ENCODE peak calls at places on chromosomes 13 and 19, in six cellular contexts. W, B, F, D, Q and E are unnamed samples.

GRCh38 chr13:100987993-100988392 is 313.4 kb upstream of the TMTC4 start:
- DNase-seq in W (peak), B (peak), F (peak), D (peak), Q (no peak), E (peak)

GRCh38 chr13:107554355-107554905 is 660.9 kb downstream of the LIG4 start:
- DNase-seq in W (no peak), B (no peak), F (peak), D (no peak), Q (no peak), E (no peak)

GRCh38 chr19:51980116-51980736 is 6.4 kb downstream of the ZNF350 start:
- DNase-seq in W (no peak), B (no peak), F (no peak), D (no peak), Q (no peak), E (no peak)

GRCh38 chr19:14434543-14435319 is 1.6 kb downstream of the PKN1 start:
- DNase-seq in W (peak), B (no peak), F (peak), D (peak), Q (peak), E (peak)

GRCh38 chr19:30068528-30069395 is 126.7 kb downstream of the URI1 start:
- DNase-seq in W (no peak), B (no peak), F (no peak), D (no peak), Q (no peak), E (peak)

GRCh38 chr19:32800757-32801156 is 68.8 kb downstream of the SLC7A9 start:
- DNase-seq in W (no peak), B (no peak), F (no peak), D (no peak), Q (no peak), E (no peak)

GRCh38 chr13:39784347-39784746 is 128.9 kb downstream of the COG6 start:
- DNase-seq in W (peak), B (no peak), F (peak), D (peak), Q (peak), E (no peak)

GRCh38 chr13:105465251-105465650 is 1070.2 kb downstream of the EFNB2 start:
- DNase-seq in W (no peak), B (no peak), F (no peak), D (no peak), Q (no peak), E (no peak)

GRCh38 chr13:54415753-54416366 is 1387.2 kb downstream of the OLFM4 start:
- DNase-seq in W (no peak), B (peak), F (no peak), D (no peak), Q (no peak), E (no peak)

GRCh38 chr19:801861-802496 is 4.7 kb downstream of the PTBP1 start:
- DNase-seq in W (peak), B (no peak), F (peak), D (no peak), Q (peak), E (peak)

GRCh38 chr13:46738055-46738454 is 58.9 kb downstream of the ESD start:
- DNase-seq in W (no peak), B (no peak), F (peak), D (no peak), Q (peak), E (peak)
- H3K4me2 ChIP-seq in W (no peak), B (no peak), F (no peak), D (no peak), Q (no peak), E (no peak)

GRCh38 chr13:99357149-99357596 is 50.0 kb upstream of the GPR183 start:
- DNase-seq in W (peak), B (no peak), F (peak), D (peak), Q (peak), E (peak)

GRCh38 chr13:99355267-99356215 is 48.3 kb upstream of the GPR183 start:
- DNase-seq in W (no peak), B (no peak), F (no peak), D (no peak), Q (no peak), E (no peak)

GRCh38 chr13:99357920-99358319 is 50.7 kb upstream of the GPR183 start:
- DNase-seq in W (no peak), B (peak), F (no peak), D (no peak), Q (no peak), E (no peak)

GRCh38 chr13:99354371-99354951 is 47.3 kb upstream of the GPR183 start:
- DNase-seq in W (peak), B (no peak), F (no peak), D (no peak), Q (no peak), E (no peak)

GRCh38 chr13:99356216-99357089 is 49.3 kb upstream of the GPR183 start:
- DNase-seq in W (peak), B (no peak), F (peak), D (peak), Q (peak), E (no peak)
- H3K27ac ChIP-seq in W (peak), B (no peak), F (no peak), D (peak), Q (peak), E (peak)

GRCh38 chr13:25776722-25777121 is 275.1 kb downstream of the SHISA2 start:
- DNase-seq in W (no peak), B (peak), F (no peak), D (no peak), Q (no peak), E (no peak)
- H3K4me2 ChIP-seq in W (no peak), B (no peak), F (no peak), D (no peak), Q (no peak), E (no peak)

GRCh38 chr13:24267283-24267682 is 42.1 kb upstream of the C1QTNF9 start:
- DNase-seq in W (peak), B (no peak), F (no peak), D (peak), Q (no peak), E (no peak)

GRCh38 chr13:24263652-24264051 is 45.7 kb upstream of the C1QTNF9 start:
- DNase-seq in W (peak), B (no peak), F (peak), D (peak), Q (peak), E (no peak)

GRCh38 chr13:24264976-24265375 is 44.4 kb upstream of the C1QTNF9 start:
- DNase-seq in W (no peak), B (no peak), F (no peak), D (no peak), Q (no peak), E (no peak)

GRCh38 chr13:24267801-24268200 is 41.6 kb upstream of the C1QTNF9 start:
- DNase-seq in W (no peak), B (no peak), F (no peak), D (no peak), Q (no peak), E (no peak)

GRCh38 chr13:24265453-24265852 is 43.9 kb upstream of the C1QTNF9 start:
- DNase-seq in W (no peak), B (no peak), F (no peak), D (no peak), Q (no peak), E (no peak)
- H3K27ac ChIP-seq in W (no peak), B (no peak), F (no peak), D (no peak), Q (no peak), E (no peak)

GRCh38 chr13:110262082-110262436 is 44.9 kb downstream of the COL4A1 start:
- DNase-seq in W (no peak), B (no peak), F (no peak), D (no peak), Q (no peak), E (no peak)
- H3K4me2 ChIP-seq in W (no peak), B (no peak), F (peak), D (no peak), Q (no peak), E (no peak)

GRCh38 chr13:97384366-97384765 is 49.6 kb upstream of the RAP2A start:
- DNase-seq in W (no peak), B (no peak), F (no peak), D (no peak), Q (no peak), E (no peak)
- H3K27ac ChIP-seq in W (no peak), B (no peak), F (no peak), D (no peak), Q (no peak), E (no peak)

DNA sequence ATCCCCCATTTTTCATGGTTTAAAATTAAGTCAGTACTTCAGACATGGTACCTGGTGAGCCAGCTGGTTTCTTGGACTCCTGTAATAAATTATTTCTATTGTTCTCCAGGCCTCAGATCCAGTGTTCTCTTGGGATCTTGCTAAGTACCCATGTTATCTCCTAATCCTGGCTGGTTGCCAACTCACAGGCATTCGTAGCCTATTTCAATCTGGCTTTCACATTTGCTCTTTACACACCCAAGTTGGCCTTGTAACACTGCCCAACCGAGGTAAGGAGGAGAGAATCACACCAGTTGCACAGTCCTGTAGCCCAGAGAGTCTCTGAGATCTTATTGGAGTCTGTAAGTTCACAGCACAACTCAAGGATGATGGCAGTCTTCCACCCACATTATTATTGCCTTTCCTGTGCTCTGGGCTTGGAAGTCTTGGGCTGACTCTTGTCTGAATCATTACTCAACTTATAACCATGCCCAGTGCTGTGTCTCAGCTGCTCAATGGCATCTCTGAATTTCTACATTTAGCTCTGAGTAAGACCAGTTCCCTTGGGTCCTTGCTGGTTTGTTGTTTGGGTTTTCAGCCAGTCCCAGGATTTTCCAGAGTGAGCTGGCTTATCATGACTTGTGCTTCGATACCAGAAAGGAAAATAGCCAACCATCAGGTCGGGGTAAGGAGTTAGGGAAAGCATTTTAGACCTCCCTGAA is 76.6 kb upstream of the KLF12 start:
- DNase-seq in W (peak), B (no peak), F (peak), D (peak), Q (peak), E (peak)
- H3K4me2 ChIP-seq in W (peak), B (no peak), F (peak), D (no peak), Q (peak), E (peak)

GRCh38 chr13:31361673-31362072 is 161.9 kb downstream of the B3GLCT start:
- DNase-seq in W (no peak), B (no peak), F (no peak), D (no peak), Q (no peak), E (no peak)
- H3K27ac ChIP-seq in W (no peak), B (no peak), F (no peak), D (no peak), Q (no peak), E (no peak)

DNA sequence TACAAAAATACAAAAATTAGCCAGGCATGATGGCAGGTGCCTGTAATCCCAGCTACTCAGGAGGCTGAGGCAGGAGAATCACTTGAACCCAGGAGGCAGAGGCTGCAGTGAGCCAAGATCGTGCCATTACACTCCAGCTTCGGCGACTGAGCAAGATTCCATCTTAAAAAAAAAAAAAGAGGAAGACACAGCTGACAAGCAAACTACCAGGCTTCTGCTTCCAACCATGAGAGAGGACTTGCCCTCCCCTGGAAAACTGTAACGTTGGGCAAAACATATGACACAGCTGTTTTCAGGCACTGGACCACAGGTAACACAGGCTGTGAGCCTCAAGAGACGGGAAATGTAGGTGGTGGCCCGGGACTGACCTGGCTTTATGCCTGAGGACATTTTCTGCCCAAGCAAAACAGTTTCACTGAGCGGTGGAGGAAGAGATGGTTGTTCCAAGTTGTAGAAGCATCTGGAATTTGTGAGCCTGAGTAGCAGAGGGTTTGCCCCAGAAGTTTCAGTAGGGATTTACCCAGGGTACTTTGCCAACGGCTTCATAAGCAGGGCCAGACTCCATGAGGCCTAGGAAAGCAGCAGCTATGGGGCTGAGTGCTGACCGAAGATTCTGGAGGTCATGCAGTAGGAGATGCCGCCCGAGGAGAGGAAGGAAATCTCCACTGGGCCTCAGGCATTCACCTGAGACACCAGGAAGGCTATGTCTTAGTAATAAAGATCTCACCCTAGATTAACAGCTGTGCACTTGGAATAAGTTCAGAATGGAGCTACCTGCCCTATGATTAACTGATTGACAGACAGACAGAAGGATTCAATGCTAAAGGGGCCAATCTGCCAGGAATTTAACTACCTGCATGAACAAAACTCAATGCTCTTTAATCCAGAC is 88.0 kb downstream of the ABCC4 start:
- DNase-seq in W (no peak), B (no peak), F (no peak), D (no peak), Q (no peak), E (no peak)
- H3K4me2 ChIP-seq in W (no peak), B (no peak), F (no peak), D (no peak), Q (no peak), E (no peak)

GRCh38 chr19:4100647-4101495 is 23.1 kb downstream of the MAP2K2 start:
- DNase-seq in W (no peak), B (no peak), F (no peak), D (no peak), Q (no peak), E (peak)
- H3K27ac ChIP-seq in W (no peak), B (no peak), F (no peak), D (no peak), Q (no peak), E (no peak)